ENCODE peak calls at places on chromosomes 6 and 20, in eight cellular contexts. O is breast epithelium, E is lung, Z is fibroblast of the aortic adventitia, S is IMR-90, J is pancreas, D is AG04449, V is foreskin fibroblast. T is an unnamed sample.
A peak's percentile ranks its signal among the peaks of the same experiment; 100 is the strongest.

GRCh38 chr6:11434565-11435326 is 102.8 kb upstream of the TMEM170B start:
- DNase-seq in S (peak; percentile 94), E (peak; percentile 71), Z (peak; percentile 86), J (no peak), V (peak; percentile 90), D (peak; percentile 56), O (no peak), T (no peak)

GRCh38 chr6:33812669-33813068 is 8.9 kb upstream of the MLN start:
- DNase-seq in D (no peak), E (no peak), O (no peak), S (peak; percentile 55), V (peak; percentile 79), Z (peak; percentile 57), J (peak; percentile 57), T (no peak)

GRCh38 chr6:169959129-169960002 is 207.9 kb downstream of the ERMARD start:
- DNase-seq in S (no peak), Z (no peak), O (peak; percentile 52), V (no peak), D (no peak), J (no peak), E (no peak), T (no peak)

GRCh38 chr20:36493013-36493800 is 48.1 kb upstream of the MYL9 start:
- DNase-seq in V (peak; percentile 43), D (no peak), Z (no peak), O (no peak), S (no peak), E (no peak), J (no peak), T (no peak)

GRCh38 chr20:17498641-17499040 is 32.5 kb downstream of the BFSP1 start:
- DNase-seq in E (no peak), J (no peak), D (no peak), V (no peak), O (peak; percentile 3), S (no peak), Z (no peak), T (no peak)

GRCh38 chr20:2761885-2762284 is 38.5 kb downstream of the CPXM1 start:
- DNase-seq in O (no peak), V (no peak), S (no peak), E (no peak), Z (no peak), J (no peak), D (no peak), T (no peak)

GRCh38 chr6:83472767-83473166 is 39.6 kb upstream of the PRSS35 start:
- DNase-seq in E (no peak), D (no peak), O (no peak), V (no peak), Z (no peak), S (no peak), J (no peak), T (no peak)

GRCh38 chr20:58251979-58252591 is 23.6 kb upstream of the ANKRD60 start:
- DNase-seq in V (peak; percentile 93), E (no peak), J (no peak), D (peak; percentile 63), Z (peak; percentile 81), O (no peak), S (peak; percentile 96), T (peak; percentile 83)

GRCh38 chr20:10076126-10077080 is 41.6 kb downstream of the ANKEF1 start:
- DNase-seq in E (no peak), V (no peak), Z (peak; percentile 35), D (no peak), O (no peak), S (no peak), J (no peak), T (no peak)

GRCh38 chr20:61441537-61441936 is 189.5 kb downstream of the CDH4 start:
- DNase-seq in E (no peak), J (no peak), D (no peak), O (no peak), V (no peak), S (no peak), Z (no peak), T (no peak)

GRCh38 chr6:6479706-6480250 is 108.7 kb upstream of the LY86 start:
- DNase-seq in S (no peak), V (no peak), E (no peak), Z (no peak), J (no peak), D (no peak), O (no peak), T (no peak)

GRCh38 chr20:60160451-60160850 is 202.2 kb downstream of the CDH26 start:
- DNase-seq in O (no peak), V (no peak), S (no peak), J (no peak), D (no peak), Z (no peak), E (no peak), T (no peak)

GRCh38 chr20:10609276-10609675 is 64.5 kb downstream of the JAG1 start:
- DNase-seq in E (no peak), V (peak; percentile 87), J (no peak), S (peak; percentile 86), D (no peak), Z (peak; percentile 92), O (no peak), T (no peak)

GRCh38 chr6:148972481-148972880 is 225.7 kb downstream of the UST start:
- DNase-seq in S (no peak), D (no peak), Z (no peak), V (peak; percentile 43), J (peak; percentile 86), E (no peak), O (peak; percentile 56), T (no peak)

GRCh38 chr6:12371641-12372146 is 81.5 kb downstream of the EDN1 start:
- DNase-seq in S (peak; percentile 44), O (no peak), D (no peak), V (peak; percentile 61), Z (peak; percentile 36), J (no peak), E (no peak), T (no peak)

GRCh38 chr6:9254251-9254650 is 818.9 kb upstream of the SLC35B3 start:
- DNase-seq in D (no peak), V (peak; percentile 29), Z (no peak), S (no peak), O (no peak), J (no peak), E (no peak), T (no peak)

GRCh38 chr6:9248125-9248524 is 812.8 kb upstream of the SLC35B3 start:
- DNase-seq in Z (no peak), O (no peak), E (no peak), J (no peak), S (no peak), D (no peak), V (peak; percentile 66), T (no peak)

GRCh38 chr6:9252784-9253183 is 817.4 kb upstream of the SLC35B3 start:
- DNase-seq in O (no peak), E (no peak), J (no peak), S (no peak), D (no peak), Z (no peak), V (no peak), T (no peak)

GRCh38 chr6:9250852-9251251 is 815.5 kb upstream of the SLC35B3 start:
- DNase-seq in J (peak; percentile 25), S (peak; percentile 53), O (peak; percentile 61), E (no peak), D (peak; percentile 9), V (peak; percentile 65), Z (peak; percentile 62), T (peak; percentile 19)
- TF ChIP-seq CTCF in J (no peak), S (peak; percentile 55), O (peak; percentile 46), E (no peak), D (peak; percentile 45), V (peak; percentile 45), Z (peak; percentile 61), T (peak; percentile 52)

GRCh38 chr6:62393608-62394007 is 107.6 kb upstream of the KHDRBS2 start:
- DNase-seq in O (no peak), Z (no peak), V (no peak), J (no peak), D (no peak), S (no peak), E (no peak), T (no peak)

GRCh38 chr6:62391358-62391757 is 105.3 kb upstream of the KHDRBS2 start:
- DNase-seq in D (no peak), S (no peak), E (no peak), O (no peak), V (no peak), J (no peak), Z (no peak), T (no peak)

GRCh38 chr6:62390413-62390812 is 104.4 kb upstream of the KHDRBS2 start:
- DNase-seq in O (no peak), S (no peak), V (no peak), J (no peak), E (no peak), Z (no peak), D (no peak), T (no peak)

GRCh38 chr6:62392289-62392688 is 106.3 kb upstream of the KHDRBS2 start:
- DNase-seq in E (no peak), J (no peak), Z (no peak), V (no peak), O (no peak), S (no peak), D (no peak), T (no peak)
- H3K4me3 ChIP-seq in E (no peak overlapping the region), J (no peak overlapping the region), Z (no peak overlapping the region), V (no peak overlapping the region), O (no peak overlapping the region), S (no peak overlapping the region), D (no peak overlapping the region), T (no peak overlapping the region)

DNA sequence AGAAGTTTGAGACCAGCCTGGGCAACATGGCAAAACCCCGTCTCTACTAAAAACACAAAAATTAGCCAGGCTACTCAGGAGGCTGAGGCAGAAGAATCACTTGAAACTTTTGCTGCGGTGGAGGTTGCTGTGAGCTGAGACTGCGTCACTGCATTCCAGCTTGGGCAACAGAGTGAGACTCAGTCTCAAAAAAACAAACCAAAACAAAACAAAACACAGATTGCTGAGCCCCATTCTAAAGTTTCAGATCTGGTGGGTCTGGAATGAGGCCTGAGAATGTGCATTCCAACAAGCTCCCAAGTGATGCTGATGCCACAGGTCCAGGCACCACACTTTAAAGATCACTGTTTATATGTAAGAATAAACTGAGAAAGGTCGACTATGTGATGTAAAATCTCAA is 24.9 kb upstream of the TMEM14A start:
- DNase-seq in D (no peak), S (peak; percentile 44), V (no peak), E (no peak), Z (no peak), O (no peak), J (no peak), T (no peak)
- TF ChIP-seq CTCF in D (no peak), S (no peak), V (no peak), E (no peak), Z (no peak), O (no peak), J (no peak), T (no peak)

DNA sequence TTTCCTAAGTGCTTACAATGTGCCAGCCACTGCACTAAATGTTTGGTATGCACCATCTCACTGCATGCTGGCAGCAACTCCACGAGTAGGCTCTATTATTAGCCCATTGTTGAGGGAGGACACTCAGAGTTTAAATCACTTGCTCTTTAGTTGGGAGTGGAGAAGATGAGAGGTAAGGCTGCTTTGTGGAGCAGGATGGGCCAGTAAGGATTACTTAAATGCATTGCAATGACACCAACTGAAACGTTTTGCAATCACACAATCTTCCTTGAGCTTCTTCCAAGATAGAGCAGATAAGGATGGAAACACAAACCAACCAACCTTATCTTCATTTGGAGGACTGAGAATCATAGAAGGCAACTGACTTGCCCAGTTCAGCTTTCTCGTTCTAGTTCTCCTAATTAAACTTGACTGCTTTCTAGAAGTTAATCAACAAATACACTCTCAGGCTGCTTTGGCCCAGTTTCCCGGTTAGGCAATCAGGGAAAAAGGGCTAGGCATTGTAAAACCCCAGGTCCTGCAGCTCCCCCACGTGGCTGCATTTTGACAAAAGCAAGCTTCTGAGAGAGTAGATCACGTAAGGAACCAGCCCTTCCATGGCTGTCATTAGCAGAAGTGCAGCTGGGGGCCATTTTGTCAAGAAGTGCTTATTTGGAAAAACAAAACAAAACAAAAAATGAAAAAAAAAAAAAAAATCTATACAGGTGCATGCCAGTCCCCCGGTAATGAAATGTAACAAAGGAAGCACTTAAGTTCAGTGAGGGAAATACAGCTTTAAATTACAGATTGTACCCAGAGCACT is 130.6 kb downstream of the BCAS1 start:
- DNase-seq in V (peak; percentile 95), S (peak; percentile 94), E (peak; percentile 91), J (peak; percentile 82), Z (peak; percentile 98), D (peak; percentile 72), O (peak; percentile 90), T (peak; percentile 75)
- H3K4me3 ChIP-seq in V (no peak overlapping the region), S (no peak overlapping the region), E (no peak overlapping the region), J (no peak overlapping the region), Z (peak overlapping the region; percentile 15), D (no peak overlapping the region), O (no peak overlapping the region), T (no peak overlapping the region)

T was measured in HFF-Myc.